ENCODE peak calls at places on chromosomes 3 and 15, in six cellular contexts. One of them, this sample, is unnamed.

GRCh38 chr3:167350245-167350862 is 29.7 kb downstream of the ZBBX start:
- DNase-seq in CD4-positive, alpha-beta memory T cell: no peak
- DNase-seq in fibroblast of lung: peak; percentile 15
- DNase-seq in aorta: no peak
- DNase-seq in coronary artery: no peak
- DNase-seq in tibial artery: no peak
- DNase-seq in this sample: no peak

GRCh38 chr3:120928991-120929390 is 21.0 kb downstream of the STXBP5L start:
- DNase-seq in CD4-positive, alpha-beta memory T cell: no peak
- DNase-seq in fibroblast of lung: no peak
- DNase-seq in aorta: no peak
- DNase-seq in coronary artery: no peak
- DNase-seq in tibial artery: no peak
- DNase-seq in this sample: no peak

GRCh38 chr3:39727415-39727814 is 82.0 kb upstream of the MYRIP start:
- DNase-seq in CD4-positive, alpha-beta memory T cell: no peak
- DNase-seq in fibroblast of lung: no peak
- DNase-seq in aorta: no peak
- DNase-seq in coronary artery: no peak
- DNase-seq in tibial artery: no peak
- DNase-seq in this sample: no peak

GRCh38 chr15:87929835-87930234 is 326.7 kb downstream of the NTRK3 start:
- DNase-seq in CD4-positive, alpha-beta memory T cell: no peak
- DNase-seq in fibroblast of lung: no peak
- DNase-seq in aorta: no peak
- DNase-seq in coronary artery: no peak
- DNase-seq in tibial artery: no peak
- DNase-seq in this sample: no peak

GRCh38 chr3:163726125-163726524 is 1352.2 kb downstream of the SI start:
- DNase-seq in CD4-positive, alpha-beta memory T cell: no peak
- DNase-seq in fibroblast of lung: no peak
- DNase-seq in aorta: no peak
- DNase-seq in coronary artery: no peak
- DNase-seq in tibial artery: no peak
- DNase-seq in this sample: no peak

GRCh38 chr15:68820589-68821189 is at the start of gene ANP32A:
- DNase-seq in CD4-positive, alpha-beta memory T cell: peak; percentile 94
- DNase-seq in fibroblast of lung: peak; percentile 94
- DNase-seq in aorta: peak; percentile 98
- DNase-seq in coronary artery: peak; percentile 97
- DNase-seq in tibial artery: peak; percentile 98
- DNase-seq in this sample: peak; percentile 99

GRCh38 chr3:83498617-83499016 is 1460.2 kb upstream of the CADM2 start:
- DNase-seq in CD4-positive, alpha-beta memory T cell: no peak
- DNase-seq in fibroblast of lung: no peak
- DNase-seq in aorta: no peak
- DNase-seq in coronary artery: no peak
- DNase-seq in tibial artery: no peak
- DNase-seq in this sample: no peak

GRCh38 chr3:123447749-123448502 is 964 bp downstream of the ADCY5 start:
- DNase-seq in CD4-positive, alpha-beta memory T cell: no peak
- DNase-seq in fibroblast of lung: no peak
- DNase-seq in aorta: peak; percentile 50
- DNase-seq in coronary artery: no peak
- DNase-seq in tibial artery: no peak
- DNase-seq in this sample: peak; percentile 8

GRCh38 chr15:73867956-73868355 is 5.4 kb upstream of the TBC1D21 start:
- DNase-seq in CD4-positive, alpha-beta memory T cell: no peak
- DNase-seq in fibroblast of lung: no peak
- DNase-seq in aorta: no peak
- DNase-seq in coronary artery: peak; percentile 53
- DNase-seq in tibial artery: peak; percentile 44
- DNase-seq in this sample: no peak

GRCh38 chr3:62686486-62686885 is 188.7 kb downstream of the CADPS start:
- DNase-seq in CD4-positive, alpha-beta memory T cell: no peak
- DNase-seq in fibroblast of lung: peak; percentile 65
- DNase-seq in aorta: no peak
- DNase-seq in coronary artery: no peak
- DNase-seq in tibial artery: no peak
- DNase-seq in this sample: no peak

GRCh38 chr3:46710229-46710628 is 7.4 kb downstream of the PRSS50 start:
- DNase-seq in CD4-positive, alpha-beta memory T cell: no peak
- DNase-seq in fibroblast of lung: no peak
- DNase-seq in aorta: peak; percentile 20
- DNase-seq in coronary artery: peak; percentile 43
- DNase-seq in tibial artery: no peak
- DNase-seq in this sample: no peak

GRCh38 chr3:9183811-9184463 is 65.5 kb downstream of the SRGAP3 start:
- DNase-seq in CD4-positive, alpha-beta memory T cell: no peak
- DNase-seq in fibroblast of lung: no peak
- DNase-seq in aorta: no peak
- DNase-seq in coronary artery: no peak
- DNase-seq in tibial artery: no peak
- DNase-seq in this sample: no peak

GRCh38 chr3:11159421-11159904 is 5.2 kb downstream of the HRH1 start:
- DNase-seq in CD4-positive, alpha-beta memory T cell: no peak
- DNase-seq in fibroblast of lung: peak; percentile 98
- DNase-seq in aorta: peak; percentile 69
- DNase-seq in coronary artery: no peak
- DNase-seq in tibial artery: peak; percentile 78
- DNase-seq in this sample: peak; percentile 73

GRCh38 chr3:1326546-1326945 is 233.7 kb downstream of the CNTN6 start:
- DNase-seq in CD4-positive, alpha-beta memory T cell: no peak
- DNase-seq in fibroblast of lung: no peak
- DNase-seq in aorta: no peak
- DNase-seq in coronary artery: no peak
- DNase-seq in tibial artery: no peak
- DNase-seq in this sample: no peak

GRCh38 chr15:42084465-42085235 is 9.7 kb downstream of the PLA2G4D start:
- DNase-seq in CD4-positive, alpha-beta memory T cell: no peak
- DNase-seq in fibroblast of lung: peak; percentile 43
- DNase-seq in aorta: peak; percentile 75
- DNase-seq in coronary artery: peak; percentile 75
- DNase-seq in tibial artery: peak; percentile 71
- DNase-seq in this sample: peak; percentile 49

GRCh38 chr15:31298707-31299172 is 27.9 kb upstream of the KLF13 start:
- DNase-seq in CD4-positive, alpha-beta memory T cell: no peak
- DNase-seq in fibroblast of lung: no peak
- DNase-seq in aorta: no peak
- DNase-seq in coronary artery: peak; percentile 67
- DNase-seq in tibial artery: peak; percentile 59
- DNase-seq in this sample: peak; percentile 38

GRCh38 chr15:36885709-36886108 is 214.6 kb downstream of the MEIS2 start:
- DNase-seq in CD4-positive, alpha-beta memory T cell: no peak
- DNase-seq in fibroblast of lung: no peak
- DNase-seq in aorta: no peak
- DNase-seq in coronary artery: no peak
- DNase-seq in tibial artery: no peak
- DNase-seq in this sample: no peak

GRCh38 chr3:14477311-14477935 is 62.7 kb downstream of the GRIP2 start:
- DNase-seq in CD4-positive, alpha-beta memory T cell: no peak
- DNase-seq in fibroblast of lung: no peak
- DNase-seq in aorta: peak; percentile 33
- DNase-seq in coronary artery: no peak
- DNase-seq in tibial artery: no peak
- DNase-seq in this sample: no peak

GRCh38 chr3:31132132-31132769 is 237.8 kb upstream of the GADL1 start:
- DNase-seq in CD4-positive, alpha-beta memory T cell: no peak
- DNase-seq in fibroblast of lung: peak; percentile 61
- DNase-seq in aorta: no peak
- DNase-seq in coronary artery: no peak
- DNase-seq in tibial artery: no peak
- DNase-seq in this sample: no peak

GRCh38 chr15:25416693-25417092 is 22.1 kb downstream of the UBE3A start:
- DNase-seq in CD4-positive, alpha-beta memory T cell: no peak
- DNase-seq in fibroblast of lung: no peak
- DNase-seq in aorta: no peak
- DNase-seq in coronary artery: no peak
- DNase-seq in tibial artery: no peak
- DNase-seq in this sample: no peak

GRCh38 chr15:78155355-78155939 is 6.3 kb downstream of the IDH3A start:
- DNase-seq in CD4-positive, alpha-beta memory T cell: no peak
- DNase-seq in fibroblast of lung: peak; percentile 42
- DNase-seq in aorta: no peak
- DNase-seq in coronary artery: no peak
- DNase-seq in tibial artery: no peak
- DNase-seq in this sample: no peak

GRCh38 chr3:13723676-13724207 is 156.1 kb downstream of the WNT7A start:
- DNase-seq in CD4-positive, alpha-beta memory T cell: no peak
- DNase-seq in fibroblast of lung: no peak
- DNase-seq in aorta: no peak
- DNase-seq in coronary artery: peak; percentile 24
- DNase-seq in tibial artery: peak; percentile 41
- DNase-seq in this sample: no peak

GRCh38 chr15:50686468-50687301 is at the start of gene TRPM7:
- DNase-seq in CD4-positive, alpha-beta memory T cell: peak; percentile 86
- DNase-seq in fibroblast of lung: peak; percentile 88
- DNase-seq in aorta: peak; percentile 94
- DNase-seq in coronary artery: peak; percentile 93
- DNase-seq in tibial artery: peak; percentile 94
- DNase-seq in this sample: peak; percentile 82

GRCh38 chr15:53520867-53521525 is 238.5 kb downstream of the WDR72 start:
- DNase-seq in CD4-positive, alpha-beta memory T cell: no peak
- DNase-seq in fibroblast of lung: no peak
- DNase-seq in aorta: no peak
- DNase-seq in coronary artery: no peak
- DNase-seq in tibial artery: no peak
- DNase-seq in this sample: no peak

GRCh38 chr3:145243875-145244274 is 917.1 kb downstream of the PLOD2 start:
- DNase-seq in CD4-positive, alpha-beta memory T cell: no peak
- DNase-seq in fibroblast of lung: peak; percentile 92
- DNase-seq in aorta: no peak
- DNase-seq in coronary artery: no peak
- DNase-seq in tibial artery: no peak
- DNase-seq in this sample: no peak

GRCh38 chr3:143536817-143537535 is 311.3 kb downstream of the SLC9A9 start:
- DNase-seq in CD4-positive, alpha-beta memory T cell: no peak
- DNase-seq in fibroblast of lung: peak; percentile 78
- DNase-seq in aorta: peak; percentile 47
- DNase-seq in coronary artery: no peak
- DNase-seq in tibial artery: no peak
- DNase-seq in this sample: no peak

GRCh38 chr3:87833039-87833377 is 225.8 kb downstream of the CGGBP1 start:
- DNase-seq in CD4-positive, alpha-beta memory T cell: no peak
- DNase-seq in fibroblast of lung: no peak
- DNase-seq in aorta: no peak
- DNase-seq in coronary artery: no peak
- DNase-seq in tibial artery: no peak
- DNase-seq in this sample: no peak

GRCh38 chr3:11548721-11549131 is 95.0 kb downstream of the VGLL4 start:
- DNase-seq in CD4-positive, alpha-beta memory T cell: no peak
- DNase-seq in fibroblast of lung: peak; percentile 55
- DNase-seq in aorta: peak; percentile 42
- DNase-seq in coronary artery: no peak
- DNase-seq in tibial artery: no peak
- DNase-seq in this sample: no peak

GRCh38 chr3:49028298-49028672 is 913 bp downstream of the IMPDH2 start:
- DNase-seq in CD4-positive, alpha-beta memory T cell: no peak
- DNase-seq in fibroblast of lung: no peak
- DNase-seq in aorta: no peak
- DNase-seq in coronary artery: no peak
- DNase-seq in tibial artery: no peak
- DNase-seq in this sample: no peak
- H3K4me3 ChIP-seq in CD4-positive, alpha-beta memory T cell: peak overlapping the region; percentile 77
- H3K4me3 ChIP-seq in fibroblast of lung: peak overlapping the region; percentile 57
- H3K4me3 ChIP-seq in aorta: no peak overlapping the region
- H3K4me3 ChIP-seq in coronary artery: peak overlapping the region; percentile 77
- H3K4me3 ChIP-seq in tibial artery: peak overlapping the region; percentile 86
- H3K4me3 ChIP-seq in this sample: peak overlapping the region; percentile 48

GRCh38 chr3:140599496-140599895 is 78.4 kb upstream of the TRIM42 start:
- DNase-seq in CD4-positive, alpha-beta memory T cell: no peak
- DNase-seq in fibroblast of lung: no peak
- DNase-seq in aorta: no peak
- DNase-seq in coronary artery: no peak
- DNase-seq in tibial artery: no peak
- DNase-seq in this sample: no peak

GRCh38 chr3:140599009-140599408 is 78.9 kb upstream of the TRIM42 start:
- DNase-seq in CD4-positive, alpha-beta memory T cell: no peak
- DNase-seq in fibroblast of lung: no peak
- DNase-seq in aorta: no peak
- DNase-seq in coronary artery: no peak
- DNase-seq in tibial artery: no peak
- DNase-seq in this sample: no peak

GRCh38 chr3:140595295-140595694 is 82.6 kb upstream of the TRIM42 start:
- DNase-seq in CD4-positive, alpha-beta memory T cell: no peak
- DNase-seq in fibroblast of lung: peak; percentile 78
- DNase-seq in aorta: no peak
- DNase-seq in coronary artery: no peak
- DNase-seq in tibial artery: no peak
- DNase-seq in this sample: no peak

GRCh38 chr3:140597792-140598191 is 80.1 kb upstream of the TRIM42 start:
- DNase-seq in CD4-positive, alpha-beta memory T cell: no peak
- DNase-seq in fibroblast of lung: no peak
- DNase-seq in aorta: no peak
- DNase-seq in coronary artery: no peak
- DNase-seq in tibial artery: no peak
- DNase-seq in this sample: no peak

GRCh38 chr3:140597364-140597763 is 80.5 kb upstream of the TRIM42 start:
- DNase-seq in CD4-positive, alpha-beta memory T cell: no peak
- DNase-seq in fibroblast of lung: no peak
- DNase-seq in aorta: no peak
- DNase-seq in coronary artery: no peak
- DNase-seq in tibial artery: no peak
- DNase-seq in this sample: no peak
- H3K27ac ChIP-seq in CD4-positive, alpha-beta memory T cell: no peak overlapping the region
- H3K27ac ChIP-seq in fibroblast of lung: no peak overlapping the region
- H3K27ac ChIP-seq in aorta: no peak overlapping the region
- H3K27ac ChIP-seq in coronary artery: no peak overlapping the region
- H3K27ac ChIP-seq in tibial artery: no peak overlapping the region
- H3K27ac ChIP-seq in this sample: no peak overlapping the region

GRCh38 chr3:94082412-94082937 is 19.6 kb downstream of the NSUN3 start:
- DNase-seq in CD4-positive, alpha-beta memory T cell: no peak
- DNase-seq in fibroblast of lung: no peak
- DNase-seq in aorta: no peak
- DNase-seq in coronary artery: no peak
- DNase-seq in tibial artery: no peak
- DNase-seq in this sample: no peak

GRCh38 chr3:94076055-94076454 is 13.2 kb downstream of the NSUN3 start:
- DNase-seq in CD4-positive, alpha-beta memory T cell: no peak
- DNase-seq in fibroblast of lung: no peak
- DNase-seq in aorta: no peak
- DNase-seq in coronary artery: no peak
- DNase-seq in tibial artery: no peak
- DNase-seq in this sample: no peak

GRCh38 chr3:94083261-94083660 is 20.4 kb downstream of the NSUN3 start:
- DNase-seq in CD4-positive, alpha-beta memory T cell: no peak
- DNase-seq in fibroblast of lung: no peak
- DNase-seq in aorta: no peak
- DNase-seq in coronary artery: no peak
- DNase-seq in tibial artery: no peak
- DNase-seq in this sample: no peak

GRCh38 chr3:94081880-94082279 is 19.0 kb downstream of the NSUN3 start:
- DNase-seq in CD4-positive, alpha-beta memory T cell: no peak
- DNase-seq in fibroblast of lung: no peak
- DNase-seq in aorta: no peak
- DNase-seq in coronary artery: no peak
- DNase-seq in tibial artery: no peak
- DNase-seq in this sample: no peak
- H3K4me3 ChIP-seq in CD4-positive, alpha-beta memory T cell: no peak overlapping the region
- H3K4me3 ChIP-seq in fibroblast of lung: no peak overlapping the region
- H3K4me3 ChIP-seq in aorta: no peak overlapping the region
- H3K4me3 ChIP-seq in coronary artery: no peak overlapping the region
- H3K4me3 ChIP-seq in tibial artery: no peak overlapping the region
- H3K4me3 ChIP-seq in this sample: no peak overlapping the region

GRCh38 chr3:180875071-180875698 is 37.3 kb upstream of the FXR1 start:
- DNase-seq in CD4-positive, alpha-beta memory T cell: no peak
- DNase-seq in fibroblast of lung: no peak
- DNase-seq in aorta: no peak
- DNase-seq in coronary artery: no peak
- DNase-seq in tibial artery: no peak
- DNase-seq in this sample: no peak
- H3K27ac ChIP-seq in CD4-positive, alpha-beta memory T cell: no peak overlapping the region
- H3K27ac ChIP-seq in fibroblast of lung: no peak overlapping the region
- H3K27ac ChIP-seq in aorta: no peak overlapping the region
- H3K27ac ChIP-seq in coronary artery: no peak overlapping the region
- H3K27ac ChIP-seq in tibial artery: no peak overlapping the region
- H3K27ac ChIP-seq in this sample: no peak overlapping the region

This sample was measured in SJSA1.